ENCODE peak calls at places on chromosomes 2 and 18, in seven cellular contexts. One of them, this sample, is unnamed.

GRCh38 chr2:218814540-218815243 is 16.9 kb downstream of the PRKAG3 start:
- DNase-seq in upper lobe of right lung: no peak
- DNase-seq in ELR: no peak
- DNase-seq in GM04503: no peak
- DNase-seq in NAMALWA: no peak
- DNase-seq in posterior cingulate gyrus: no peak
- DNase-seq in stimulated activated CD4-positive, alpha-beta T cell treated with anti-CD3 and anti-CD28 coated beads, Interleukin-4, amount 100 ng/mL, for 24 hours: no peak
- DNase-seq in this sample: no peak

GRCh38 chr18:36829362-36830140 is 624 bp downstream of the KIAA1328 start:
- DNase-seq in GM04503: no peak
- DNase-seq in ELR: peak; percentile 56
- DNase-seq in stimulated activated CD4-positive, alpha-beta T cell treated with anti-CD3 and anti-CD28 coated beads, Interleukin-4, amount 100 ng/mL, for 24 hours: no peak
- DNase-seq in upper lobe of right lung: no peak
- DNase-seq in NAMALWA: no peak
- DNase-seq in posterior cingulate gyrus: peak; percentile 35
- DNase-seq in this sample: no peak

GRCh38 chr2:69514406-69514805 is 77.2 kb upstream of the NFU1 start:
- DNase-seq in stimulated activated CD4-positive, alpha-beta T cell treated with anti-CD3 and anti-CD28 coated beads, Interleukin-4, amount 100 ng/mL, for 24 hours: no peak
- DNase-seq in GM04503: no peak
- DNase-seq in upper lobe of right lung: no peak
- DNase-seq in NAMALWA: no peak
- DNase-seq in ELR: peak; percentile 43
- DNase-seq in posterior cingulate gyrus: peak; percentile 54
- DNase-seq in this sample: peak; percentile 32

GRCh38 chr18:11500153-11501122 is 109.0 kb upstream of the SLC35G4 start:
- DNase-seq in stimulated activated CD4-positive, alpha-beta T cell treated with anti-CD3 and anti-CD28 coated beads, Interleukin-4, amount 100 ng/mL, for 24 hours: no peak
- DNase-seq in NAMALWA: no peak
- DNase-seq in upper lobe of right lung: no peak
- DNase-seq in ELR: peak; percentile 100
- DNase-seq in posterior cingulate gyrus: no peak
- DNase-seq in GM04503: peak; percentile 92
- DNase-seq in this sample: no peak

GRCh38 chr2:183812091-183812490 is 687.8 kb downstream of the NUP35 start:
- DNase-seq in posterior cingulate gyrus: no peak
- DNase-seq in stimulated activated CD4-positive, alpha-beta T cell treated with anti-CD3 and anti-CD28 coated beads, Interleukin-4, amount 100 ng/mL, for 24 hours: no peak
- DNase-seq in upper lobe of right lung: no peak
- DNase-seq in GM04503: no peak
- DNase-seq in ELR: peak; percentile 42
- DNase-seq in NAMALWA: no peak
- DNase-seq in this sample: no peak

GRCh38 chr2:88074854-88075292 is 7.2 kb downstream of the SMYD1 start:
- DNase-seq in ELR: peak; percentile 48
- DNase-seq in upper lobe of right lung: no peak
- DNase-seq in NAMALWA: no peak
- DNase-seq in stimulated activated CD4-positive, alpha-beta T cell treated with anti-CD3 and anti-CD28 coated beads, Interleukin-4, amount 100 ng/mL, for 24 hours: no peak
- DNase-seq in GM04503: no peak
- DNase-seq in posterior cingulate gyrus: no peak
- DNase-seq in this sample: no peak

GRCh38 chr2:181304011-181304844 is 153.0 kb upstream of the ITGA4 start:
- DNase-seq in posterior cingulate gyrus: no peak
- DNase-seq in GM04503: no peak
- DNase-seq in ELR: no peak
- DNase-seq in NAMALWA: peak; percentile 81
- DNase-seq in upper lobe of right lung: no peak
- DNase-seq in stimulated activated CD4-positive, alpha-beta T cell treated with anti-CD3 and anti-CD28 coated beads, Interleukin-4, amount 100 ng/mL, for 24 hours: no peak
- DNase-seq in this sample: no peak

GRCh38 chr2:231648579-231649174 is 56.0 kb downstream of the TEX44 start:
- DNase-seq in NAMALWA: peak; percentile 73
- DNase-seq in stimulated activated CD4-positive, alpha-beta T cell treated with anti-CD3 and anti-CD28 coated beads, Interleukin-4, amount 100 ng/mL, for 24 hours: peak; percentile 59
- DNase-seq in ELR: peak; percentile 67
- DNase-seq in GM04503: no peak
- DNase-seq in upper lobe of right lung: peak; percentile 91
- DNase-seq in posterior cingulate gyrus: peak; percentile 57
- DNase-seq in this sample: no peak

GRCh38 chr2:58135861-58136260 is 89.3 kb downstream of the VRK2 start:
- DNase-seq in NAMALWA: no peak
- DNase-seq in stimulated activated CD4-positive, alpha-beta T cell treated with anti-CD3 and anti-CD28 coated beads, Interleukin-4, amount 100 ng/mL, for 24 hours: no peak
- DNase-seq in upper lobe of right lung: no peak
- DNase-seq in posterior cingulate gyrus: no peak
- DNase-seq in GM04503: no peak
- DNase-seq in ELR: no peak
- DNase-seq in this sample: no peak

GRCh38 chr2:99559075-99559662 is 69.4 kb upstream of the REV1 start:
- DNase-seq in upper lobe of right lung: peak; percentile 93
- DNase-seq in posterior cingulate gyrus: peak; percentile 95
- DNase-seq in stimulated activated CD4-positive, alpha-beta T cell treated with anti-CD3 and anti-CD28 coated beads, Interleukin-4, amount 100 ng/mL, for 24 hours: peak; percentile 89
- DNase-seq in NAMALWA: peak; percentile 86
- DNase-seq in GM04503: no peak
- DNase-seq in ELR: peak; percentile 81
- DNase-seq in this sample: peak; percentile 76

GRCh38 chr18:35786359-35787042 is 186.0 kb upstream of the RMP24 start:
- DNase-seq in GM04503: no peak
- DNase-seq in stimulated activated CD4-positive, alpha-beta T cell treated with anti-CD3 and anti-CD28 coated beads, Interleukin-4, amount 100 ng/mL, for 24 hours: no peak
- DNase-seq in posterior cingulate gyrus: no peak
- DNase-seq in upper lobe of right lung: no peak
- DNase-seq in NAMALWA: peak; percentile 69
- DNase-seq in ELR: no peak
- DNase-seq in this sample: no peak

GRCh38 chr2:42944744-42945415 is 152.5 kb upstream of the HAAO start:
- DNase-seq in NAMALWA: peak; percentile 40
- DNase-seq in ELR: peak; percentile 78
- DNase-seq in GM04503: no peak
- DNase-seq in stimulated activated CD4-positive, alpha-beta T cell treated with anti-CD3 and anti-CD28 coated beads, Interleukin-4, amount 100 ng/mL, for 24 hours: no peak
- DNase-seq in posterior cingulate gyrus: no peak
- DNase-seq in upper lobe of right lung: no peak
- DNase-seq in this sample: no peak

This sample was measured in neuronal stem cell.